ENCODE peak calls at places on chromosomes 5 and 9, in seven cellular contexts. I is HCT116, N is K562, A is HepG2, P is SK-N-SH, J is GM12878, H is H1. Q is an unnamed sample.

GRCh38 chr5:153460421-153460820 is 30.0 kb upstream of the GRIA1 start:
- DNase-seq in N (no peak), J (no peak), A (no peak), P (no peak), H (no peak), I (no peak), Q (no peak)

GRCh38 chr9:130100681-130101080 is 47.0 kb downstream of the GPR107 start:
- DNase-seq in H (no peak), P (no peak), N (no peak), I (no peak), J (no peak), A (no peak), Q (no peak)

GRCh38 chr5:11903121-11903613 is 1.1 kb downstream of the CTNND2 start:
- DNase-seq in J (no peak), N (no peak), A (no peak), P (no peak), I (no peak), H (no peak), Q (no peak)

GRCh38 chr5:176676361-176676824 is 29.1 kb downstream of the TSPAN17 start:
- DNase-seq in J (peak; percentile 61), N (peak; percentile 75), P (no peak), H (no peak), I (peak; percentile 32), A (peak; percentile 10), Q (no peak)

GRCh38 chr5:38936269-38936668 is 90.5 kb downstream of the OSMR start:
- DNase-seq in A (no peak), J (no peak), I (no peak), H (no peak), N (no peak), P (no peak), Q (no peak)

GRCh38 chr9:15007698-15008097 is 97.5 kb upstream of the FREM1 start:
- DNase-seq in P (no peak), A (no peak), J (no peak), H (no peak), I (no peak), N (no peak), Q (no peak)

GRCh38 chr5:104909803-104910202 is 1347.2 kb upstream of the NUDT12 start:
- DNase-seq in P (no peak), I (no peak), A (no peak), N (no peak), H (no peak), J (no peak), Q (no peak)

GRCh38 chr9:27377811-27378345 is 80.9 kb upstream of the EQTN start:
- DNase-seq in A (no peak), H (no peak), N (no peak), I (no peak), J (peak; percentile 82), P (no peak), Q (no peak)

GRCh38 chr5:142472306-142472951 is 147.6 kb upstream of the SPRY4 start:
- DNase-seq in P (no peak), J (no peak), A (peak; percentile 66), N (peak; percentile 40), I (peak; percentile 97), H (no peak), Q (no peak)

GRCh38 chr9:127116946-127117345 is 5.5 kb downstream of the ANGPTL2 start:
- DNase-seq in H (no peak), I (no peak), N (no peak), J (no peak), P (no peak), A (no peak), Q (no peak)

GRCh38 chr5:76615759-76616158 is 7.4 kb downstream of the F2RL2 start:
- DNase-seq in A (no peak), I (no peak), J (no peak), P (no peak), H (no peak), N (no peak), Q (no peak)

GRCh38 chr9:110950041-110950645 is 88.1 kb downstream of the LPAR1 start:
- DNase-seq in J (no peak), P (no peak), A (no peak), I (no peak), N (no peak), H (no peak), Q (no peak)

GRCh38 chr5:143023447-143024096 is 253.4 kb downstream of the ARHGAP26 start:
- DNase-seq in J (peak; percentile 87), N (no peak), I (no peak), P (peak; percentile 52), H (no peak), A (no peak), Q (no peak)

GRCh38 chr5:139391570-139392323 is 2.0 kb upstream of the MZB1 start:
- DNase-seq in N (no peak), P (no peak), I (no peak), H (no peak), J (no peak), A (no peak), Q (no peak)

GRCh38 chr9:101791938-101792337 is 53.5 kb upstream of the GRIN3A start:
- DNase-seq in P (peak; percentile 37), H (peak; percentile 21), A (peak; percentile 31), I (peak; percentile 10), N (peak; percentile 19), J (no peak), Q (peak; percentile 56)

GRCh38 chr9:115115117-115115880 is 2.7 kb downstream of the TNC start:
- DNase-seq in N (no peak), J (no peak), I (no peak), P (no peak), H (no peak), A (no peak), Q (no peak)

GRCh38 chr9:96442491-96442890 is 7.5 kb upstream of the HABP4 start:
- DNase-seq in I (no peak), H (no peak), P (no peak), A (no peak), J (no peak), N (no peak), Q (no peak)
- TF ChIP-seq JUND in I (no peak), H (no peak), P (no peak), A (no peak), J (no peak), N (no peak), Q (no peak)

DNA sequence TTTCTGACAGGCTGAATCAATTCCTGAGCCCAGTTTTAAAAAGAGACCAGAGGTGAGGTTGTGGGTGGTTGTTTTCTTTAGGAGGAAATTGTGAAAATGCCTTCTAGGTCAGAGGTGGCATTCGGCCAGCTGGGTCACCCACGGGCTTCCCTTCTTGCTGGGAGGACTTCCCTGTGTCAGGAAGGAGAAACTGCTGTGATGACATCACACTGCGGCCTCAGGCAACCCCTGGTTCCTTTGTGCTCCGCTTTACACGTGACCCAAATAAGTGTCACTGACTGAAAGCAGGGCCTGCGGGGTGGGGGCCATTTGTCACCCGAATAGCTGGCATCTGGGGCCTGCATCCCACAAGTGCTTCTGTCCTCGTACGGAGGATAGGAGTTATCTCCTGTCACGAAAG is 39.7 kb downstream of the FABP6 start:
- DNase-seq in I (no peak), N (no peak), J (no peak), H (no peak), A (no peak), P (peak; percentile 51), Q (no peak)
- TF ChIP-seq JUND in I (no peak), N (peak; percentile 51), J (no peak), H (no peak), A (no peak), P (no peak), Q (no peak)

GRCh38 chr5:33118761-33119415 is 321.9 kb upstream of the TARS1 start:
- DNase-seq in A (no peak), I (no peak), J (no peak), H (no peak), P (no peak), N (no peak), Q (no peak)

GRCh38 chr5:33115467-33115866 is 325.3 kb upstream of the TARS1 start:
- DNase-seq in J (no peak), H (no peak), I (no peak), P (no peak), N (no peak), A (no peak), Q (no peak)

DNA sequence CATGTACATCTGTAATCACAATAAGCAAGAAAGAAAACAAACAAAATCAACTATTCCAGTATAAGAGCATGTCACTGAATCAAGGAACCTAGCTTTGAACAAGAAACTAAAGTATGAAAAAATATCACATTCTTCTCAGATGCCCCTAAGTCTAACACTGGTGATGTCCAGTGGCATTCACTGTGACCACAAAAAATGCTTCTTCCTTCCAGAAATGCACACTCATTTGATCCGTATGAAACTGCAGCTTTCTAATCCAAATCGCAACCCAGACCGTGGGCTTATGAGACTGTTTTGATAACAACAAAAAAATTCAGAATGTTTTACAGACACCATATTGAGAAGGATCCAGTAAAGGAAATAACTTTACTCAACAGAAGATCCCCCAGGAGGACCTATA is 320.1 kb upstream of the TARS1 start:
- DNase-seq in P (no peak), H (no peak), I (no peak), A (no peak), N (no peak), J (no peak), Q (no peak)
- TF ChIP-seq JUND in P (no peak), H (no peak), I (no peak), A (no peak), N (no peak), J (no peak), Q (no peak)

DNA sequence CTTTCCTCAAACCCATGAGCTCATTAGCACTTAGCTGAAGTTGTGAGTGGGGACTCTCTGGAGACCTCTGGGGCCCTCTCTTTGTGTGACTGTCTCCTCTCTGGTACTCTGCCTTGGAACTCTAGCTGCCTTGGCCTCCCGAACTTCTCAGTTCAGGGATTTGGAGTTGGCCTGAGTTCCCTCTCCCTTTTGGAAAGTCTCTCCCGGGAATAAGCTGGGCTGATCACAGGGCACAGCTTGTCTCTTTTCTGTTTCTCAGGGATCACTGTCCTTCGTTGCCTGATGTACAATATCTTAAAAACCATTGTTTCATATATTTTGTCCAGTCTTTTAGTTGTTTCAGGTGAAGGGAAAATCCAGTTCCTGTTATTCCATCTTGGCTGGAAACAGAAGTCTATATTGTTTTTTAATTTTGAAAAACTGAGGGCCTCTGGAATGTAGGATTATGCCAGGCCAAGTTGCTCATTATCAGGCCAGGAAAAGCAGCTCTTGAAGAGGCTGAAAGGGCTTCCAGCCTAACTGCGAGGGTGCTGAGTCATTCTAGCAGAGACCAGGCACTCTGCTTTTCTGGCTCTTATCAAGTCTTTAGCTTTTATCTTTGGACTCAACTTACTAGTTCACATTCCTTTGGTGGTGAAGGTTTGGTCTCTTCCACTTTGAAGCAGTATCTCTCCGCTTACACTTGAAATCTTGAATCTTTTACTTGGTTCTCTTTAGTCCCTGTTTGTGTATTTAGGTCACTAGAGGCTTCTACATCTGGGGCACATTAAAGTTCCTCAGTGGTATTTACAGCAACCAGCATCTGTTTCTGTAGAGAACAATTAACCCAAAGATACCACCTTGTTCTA is 8.4 kb upstream of the RGS3 start:
- DNase-seq in P (no peak), N (peak; percentile 61), I (peak; percentile 16), A (peak; percentile 83), J (no peak), H (no peak), Q (no peak)
- TF ChIP-seq JUND in P (peak; percentile 59), N (peak; percentile 74), I (peak; percentile 14), A (no peak), J (no peak), H (no peak), Q (no peak)